ENCODE peak calls at places on chromosomes 2 and 18, in four cellular contexts. X is GM12878, Y is kidney, L is body of pancreas. J is an unnamed sample.
A peak's percentile ranks its signal among the peaks of the same experiment; 100 is the strongest.

GRCh38 chr2:191486584-191487320 is 191.2 kb upstream of the NABP1 start:
- DNase-seq in X (no peak), Y (no peak), L (peak; percentile 51), J (no peak)

GRCh38 chr2:216555274-216555673 is 56.6 kb downstream of the RPL37A start:
- DNase-seq in X (no peak), Y (peak; percentile 73), L (peak; percentile 91), J (no peak)

GRCh38 chr18:13716916-13717315 is 9.4 kb downstream of the FAM210A start:
- DNase-seq in X (no peak), Y (no peak), L (no peak), J (no peak)

GRCh38 chr2:179272406-179273192 is 8.0 kb upstream of the SESTD1 start:
- DNase-seq in X (no peak), Y (no peak), L (no peak), J (no peak)

GRCh38 chr2:165874445-165875039 is 79.0 kb downstream of the TTC21B start:
- DNase-seq in X (peak; percentile 36), Y (no peak), L (no peak), J (no peak)

GRCh38 chr2:46988733-46989481 is 73.3 kb upstream of the MCFD2 start:
- DNase-seq in X (no peak), Y (no peak), L (peak; percentile 49), J (no peak)

GRCh38 chr2:39730685-39731302 is 48.3 kb downstream of the THUMPD2 start:
- DNase-seq in X (no peak), Y (no peak), L (no peak), J (no peak)

GRCh38 chr18:79410171-79410641 is 14.5 kb downstream of the NFATC1 start:
- DNase-seq in X (no peak), Y (peak; percentile 60), L (no peak), J (peak; percentile 87)

GRCh38 chr2:239905306-239905705 is 119.8 kb downstream of the NDUFA10 start:
- DNase-seq in X (no peak), Y (no peak), L (no peak), J (no peak)

GRCh38 chr2:45178359-45178758 is 169.1 kb upstream of the SIX2 start:
- DNase-seq in X (no peak), Y (no peak), L (no peak), J (no peak)

GRCh38 chr2:214382229-214382628 is 28.6 kb upstream of the VWC2L start:
- DNase-seq in X (no peak), Y (no peak), L (no peak), J (no peak)

GRCh38 chr2:109527079-109527478 is 86.7 kb downstream of the SEPTIN10 start:
- DNase-seq in X (no peak), Y (peak; percentile 14), L (no peak), J (no peak)

GRCh38 chr2:127526940-127527804 is 883 bp upstream of the IWS1 start:
- DNase-seq in X (no peak), Y (no peak), L (no peak), J (no peak)

GRCh38 chr2:73925853-73926492 is 707 bp upstream of the DGUOK start:
- DNase-seq in X (no peak), Y (peak; percentile 72), L (peak; percentile 30), J (no peak)

GRCh38 chr2:84800194-84800805 is 80.6 kb downstream of the TRABD2A start:
- DNase-seq in X (no peak), Y (no peak), L (no peak), J (no peak)

GRCh38 chr2:219030177-219030940 is 11.0 kb downstream of the CFAP65 start:
- DNase-seq in X (no peak), Y (peak; percentile 70), L (no peak), J (no peak)

GRCh38 chr2:197073701-197074433 is 147.4 kb upstream of the PGAP1 start:
- DNase-seq in X (no peak), Y (peak; percentile 92), L (peak; percentile 17), J (no peak)

GRCh38 chr2:69992310-69993047 is 31.0 kb upstream of the ASPRV1 start:
- DNase-seq in X (no peak), Y (no peak), L (no peak), J (no peak)

GRCh38 chr2:191555092-191555742 is 122.7 kb upstream of the NABP1 start:
- DNase-seq in X (no peak), Y (peak; percentile 77), L (peak; percentile 86), J (no peak)

GRCh38 chr18:22933958-22934423 is 863 bp downstream of the RBBP8 start:
- DNase-seq in X (peak; percentile 32), Y (no peak), L (no peak), J (no peak)

GRCh38 chr2:171762879-171763573 is 75.8 kb downstream of the DYNC1I2 start:
- DNase-seq in X (no peak), Y (no peak), L (no peak), J (no peak)

GRCh38 chr2:79721966-79722365 is 209.1 kb downstream of the CTNNA2 start:
- DNase-seq in X (no peak), Y (no peak), L (no peak), J (no peak)

GRCh38 chr2:130372055-130372832 is 16.4 kb downstream of the PTPN18 start:
- DNase-seq in X (no peak), Y (peak; percentile 96), L (peak; percentile 90), J (peak; percentile 94)

GRCh38 chr2:108589786-108590185 is 55.5 kb downstream of the LIMS1 start:
- DNase-seq in X (no peak), Y (no peak), L (no peak), J (no peak)

GRCh38 chr2:88642278-88642677 is 15.0 kb upstream of the EIF2AK3 start:
- DNase-seq in X (no peak), Y (no peak), L (no peak), J (no peak)

GRCh38 chr2:238082858-238083257 is 17.3 kb upstream of the ESPNL start:
- DNase-seq in X (no peak), Y (no peak), L (no peak), J (no peak)

GRCh38 chr2:97935719-97936161 is 60.0 kb downstream of the TMEM131 start:
- DNase-seq in X (no peak), Y (no peak), L (no peak), J (no peak)

GRCh38 chr2:85243101-85244072 is 84.4 kb downstream of the TGOLN2 start:
- DNase-seq in X (no peak), Y (no peak), L (peak; percentile 55), J (peak; percentile 77)

GRCh38 chr2:37343537-37344434 is 644 bp upstream of the QPCT start:
- DNase-seq in X (no peak), Y (no peak), L (no peak), J (no peak)

GRCh38 chr2:205892141-205893064 is 193.6 kb downstream of the INO80D start:
- DNase-seq in X (no peak), Y (no peak), L (peak; percentile 69), J (no peak)

GRCh38 chr2:205746408-205746785 is 64.1 kb downstream of the NRP2 start:
- DNase-seq in X (no peak), Y (peak; percentile 82), L (peak; percentile 23), J (no peak)

GRCh38 chr2:187079901-187080300 is 230.9 kb upstream of the ZSWIM2 start:
- DNase-seq in X (no peak), Y (no peak), L (no peak), J (no peak)

GRCh38 chr2:28755411-28755810 is 3.8 kb downstream of the PPP1CB start:
- DNase-seq in X (no peak), Y (no peak), L (no peak), J (no peak)

GRCh38 chr2:148358375-148358774 is 286.2 kb upstream of the EPC2 start:
- DNase-seq in X (no peak), Y (no peak), L (no peak), J (no peak)

GRCh38 chr18:12290086-12290485 is 18.0 kb upstream of the TUBB6 start:
- DNase-seq in X (no peak), Y (no peak), L (no peak), J (peak; percentile 79)

GRCh38 chr2:127106457-127106997 is 427 bp downstream of the BIN1 start:
- DNase-seq in X (no peak), Y (peak; percentile 86), L (no peak), J (peak; percentile 87)

GRCh38 chr2:41038408-41038807 is 586.5 kb upstream of the SLC8A1 start:
- DNase-seq in X (no peak), Y (no peak), L (no peak), J (no peak)

GRCh38 chr18:10275506-10275905 is 178.9 kb upstream of the APCDD1 start:
- DNase-seq in X (no peak), Y (no peak), L (no peak), J (no peak)

DNA sequence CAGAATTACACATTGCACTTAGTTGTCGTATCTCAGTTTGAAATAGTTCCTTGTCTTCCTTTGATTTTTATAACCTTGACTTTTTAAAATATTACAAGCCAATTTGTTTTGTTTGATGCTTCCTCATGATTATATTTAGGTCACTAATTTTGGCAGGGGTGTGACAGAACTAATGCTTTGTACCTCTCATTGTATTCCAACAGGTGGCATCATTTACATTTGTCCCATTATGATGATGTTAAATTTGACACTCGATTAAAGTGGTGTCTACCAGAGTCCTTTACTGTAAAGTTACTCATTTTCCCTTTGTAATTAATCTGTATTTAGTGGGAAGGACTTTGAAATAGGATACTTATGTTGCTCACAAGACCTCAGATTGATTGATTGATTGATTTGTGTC is 21.5 kb upstream of the MFSD2B start:
- DNase-seq in X (no peak), Y (no peak), L (no peak), J (no peak)
- TF ChIP-seq CTCF in X (peak; percentile 37), Y (no peak), L (no peak), J (peak; percentile 73)

GRCh38 chr2:71331581-71332412 is at the start of gene ZNF638:
- DNase-seq in X (peak; percentile 71), Y (peak; percentile 97), L (peak; percentile 96), J (peak; percentile 96)
- TF ChIP-seq CTCF in X (peak; percentile 75), Y (peak; percentile 57), L (peak; percentile 87), J (peak; percentile 90)

DNA sequence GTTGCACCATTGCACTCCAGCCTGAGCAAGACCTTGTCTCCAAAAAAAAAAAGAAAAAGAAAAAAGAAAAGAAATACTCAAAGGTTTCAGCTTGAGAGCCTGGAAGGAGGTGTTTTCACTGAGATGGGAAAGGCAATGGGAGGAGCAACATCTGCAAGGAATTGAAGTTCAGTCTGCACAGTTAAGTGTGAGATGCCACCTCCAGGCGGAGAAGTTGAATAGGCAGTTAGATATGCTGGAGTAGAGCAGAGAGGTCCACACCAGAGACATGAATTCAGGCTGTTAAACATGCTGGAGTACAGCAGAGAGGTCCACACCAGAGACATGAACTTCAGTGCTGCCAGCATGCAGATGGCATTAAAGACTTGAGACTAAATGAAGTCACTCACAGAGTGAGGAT is 41.4 kb upstream of the DTNB start:
- DNase-seq in X (no peak), Y (no peak), L (no peak), J (no peak)
- TF ChIP-seq CTCF in X (peak; percentile 11), Y (no peak), L (no peak), J (peak; percentile 39)

GRCh38 chr2:232809349-232810124 is 33.2 kb upstream of the KCNJ13 start:
- DNase-seq in X (no peak), Y (no peak), L (no peak), J (no peak)
- TF ChIP-seq CTCF in X (no peak), Y (no peak), L (no peak), J (peak; percentile 52)

GRCh38 chr2:204174034-204174433 is 237.5 kb downstream of the ICOS start:
- DNase-seq in X (no peak), Y (no peak), L (no peak), J (no peak)
- TF ChIP-seq CTCF in X (no peak), Y (no peak), L (no peak), J (no peak)

GRCh38 chr2:217924346-217924901 is 78.4 kb downstream of the TNS1 start:
- DNase-seq in X (no peak), Y (no peak), L (no peak), J (no peak)
- TF ChIP-seq CTCF in X (no peak), Y (no peak), L (no peak), J (no peak)

J was measured in chondrocyte.